ENCODE peak calls at places on chromosomes 16 and 17, in four cellular contexts. K, E, T and R are unnamed samples.

GRCh38 chr16:84277244-84277823 is 17.3 kb upstream of the WFDC1 start:
- DNase-seq in K (peak; percentile 67), E (peak; percentile 78), T (peak; percentile 77), R (peak; percentile 67)

GRCh38 chr17:49235896-49236295 is 5.3 kb upstream of the PHOSPHO1 start:
- DNase-seq in K (no peak), E (no peak), T (no peak), R (no peak)

GRCh38 chr17:17809527-17810373 is 27.0 kb downstream of the SREBF1 start:
- DNase-seq in K (no peak), E (peak; percentile 36), T (no peak), R (no peak)

GRCh38 chr16:85163278-85164112 is 51.2 kb upstream of the CIBAR2 start:
- DNase-seq in K (no peak), E (no peak), T (no peak), R (no peak)

GRCh38 chr17:7208027-7208571 is 11.5 kb downstream of the DLG4 start:
- DNase-seq in K (no peak), E (no peak), T (no peak), R (no peak)

GRCh38 chr17:35256629-35257028 is 13.8 kb downstream of the SLFN5 start:
- DNase-seq in K (no peak), E (no peak), T (no peak), R (no peak)

GRCh38 chr17:40351185-40352043 is 13.1 kb downstream of the GJD3 start:
- DNase-seq in K (no peak), E (no peak), T (no peak), R (no peak)

GRCh38 chr16:84730406-84731106 is 30.8 kb downstream of the USP10 start:
- DNase-seq in K (peak; percentile 59), E (peak; percentile 68), T (peak; percentile 63), R (no peak)

GRCh38 chr16:66894948-66895696 is 14.8 kb downstream of the PDP2 start:
- DNase-seq in K (peak; percentile 63), E (peak; percentile 77), T (peak; percentile 73), R (peak; percentile 14)

GRCh38 chr17:78479369-78479768 is 97.8 kb downstream of the DNAH17 start:
- DNase-seq in K (no peak), E (no peak), T (no peak), R (no peak)

GRCh38 chr17:2948721-2949468 is 114.5 kb downstream of the OR1D5 start:
- DNase-seq in K (no peak), E (no peak), T (no peak), R (no peak)

GRCh38 chr16:70759666-70760065 is 41.3 kb downstream of the VAC14 start:
- DNase-seq in K (no peak), E (no peak), T (no peak), R (no peak)

GRCh38 chr16:87966685-87967185 is 15.5 kb downstream of the BANP start:
- DNase-seq in K (no peak), E (no peak), T (peak; percentile 68), R (no peak)

GRCh38 chr17:32828822-32829221 is 48.1 kb downstream of the MYO1D start:
- DNase-seq in K (no peak), E (no peak), T (no peak), R (no peak)

GRCh38 chr17:73191443-73192218 is 1.2 kb upstream of the COG1 start:
- DNase-seq in K (peak; percentile 88), E (peak; percentile 83), T (peak; percentile 72), R (peak; percentile 36)

GRCh38 chr16:87895641-87896141 is 26.4 kb upstream of the SLC7A5 start:
- DNase-seq in K (peak; percentile 19), E (no peak), T (peak; percentile 37), R (no peak)

GRCh38 chr16:81530814-81531213 is 86.2 kb downstream of the CMIP start:
- DNase-seq in K (no peak), E (no peak), T (no peak), R (no peak)

GRCh38 chr17:1002412-1002753 is 5.5 kb downstream of the TIMM22 start:
- DNase-seq in K (no peak), E (no peak), T (no peak), R (no peak)

GRCh38 chr17:1179635-1180433 is at the start of gene ABR:
- DNase-seq in K (peak; percentile 62), E (no peak), T (peak; percentile 51), R (peak; percentile 29)

GRCh38 chr17:27494192-27495091 is 38.2 kb downstream of the KSR1 start:
- DNase-seq in K (no peak), E (peak; percentile 78), T (peak; percentile 87), R (no peak)

GRCh38 chr17:29243792-29244191 is 2.9 kb upstream of the CRYBA1 start:
- DNase-seq in K (peak; percentile 65), E (no peak), T (no peak), R (no peak)

GRCh38 chr16:83021049-83021448 is 394.3 kb downstream of the CDH13 start:
- DNase-seq in K (no peak), E (no peak), T (no peak), R (no peak)

GRCh38 chr17:47810200-47810821 is 11.3 kb downstream of the OSBPL7 start:
- DNase-seq in K (no peak), E (no peak), T (peak; percentile 82), R (no peak)

GRCh38 chr16:19601083-19601976 is 45.8 kb downstream of the VPS35L start:
- DNase-seq in K (peak; percentile 24), E (peak; percentile 65), T (no peak), R (no peak)

GRCh38 chr16:11139624-11140375 is 116.2 kb downstream of the SOCS1 start:
- DNase-seq in K (no peak), E (no peak), T (no peak), R (no peak)

GRCh38 chr17:29196784-29197515 is 16.8 kb upstream of the MYO18A start:
- DNase-seq in K (no peak), E (no peak), T (no peak), R (no peak)

GRCh38 chr17:34673995-34674900 is 94.9 kb downstream of the TMEM132E start:
- DNase-seq in K (no peak), E (no peak), T (no peak), R (no peak)

DNA sequence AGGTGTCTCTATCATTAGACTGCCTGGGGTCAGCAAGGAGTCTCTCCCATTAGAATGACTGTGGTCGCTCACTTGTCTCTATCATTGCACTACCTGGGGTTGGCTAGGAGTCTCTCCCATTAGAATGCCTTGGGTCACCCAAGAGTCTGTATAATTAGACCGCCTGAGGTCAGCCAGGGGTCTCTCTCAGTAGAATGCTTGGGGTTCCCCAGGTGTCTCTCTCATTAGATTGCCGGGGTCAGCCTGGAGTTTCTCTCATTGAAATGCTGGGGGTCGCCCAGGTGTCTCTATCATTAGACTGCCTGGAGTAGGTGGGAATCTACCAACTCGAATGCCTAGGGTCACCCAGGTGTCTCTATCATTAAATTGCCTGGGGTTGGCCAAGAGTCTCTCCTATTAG is 2231.6 kb downstream of the TP53TG3F start:
- DNase-seq in K (no peak), E (no peak), T (no peak), R (no peak)
- H3K9me3 ChIP-seq in K (peaks cover 10% of the 10 kb centered on the region), E (no peaks in the 10 kb centered on the region), T (peaks cover 100% of the 10 kb centered on the region), R (peaks cover 3% of the 10 kb centered on the region)

GRCh38 chr17:56933868-56934267 is 20.0 kb upstream of the TRIM25 start:
- DNase-seq in K (no peak), E (no peak), T (no peak), R (no peak)
- H3K9me3 ChIP-seq in K (peaks cover 24% of the 10 kb centered on the region), E (no peaks in the 10 kb centered on the region), T (no peaks in the 10 kb centered on the region), R (peaks cover 4% of the 10 kb centered on the region)

GRCh38 chr16:72644911-72645310 is 403.0 kb downstream of the ZFHX3 start:
- DNase-seq in K (no peak), E (no peak), T (no peak), R (no peak)

GRCh38 chr16:72649254-72649944 is 398.5 kb downstream of the ZFHX3 start:
- DNase-seq in K (no peak), E (no peak), T (no peak), R (no peak)

GRCh38 chr16:72645526-72645925 is 402.4 kb downstream of the ZFHX3 start:
- DNase-seq in K (no peak), E (no peak), T (no peak), R (no peak)

DNA sequence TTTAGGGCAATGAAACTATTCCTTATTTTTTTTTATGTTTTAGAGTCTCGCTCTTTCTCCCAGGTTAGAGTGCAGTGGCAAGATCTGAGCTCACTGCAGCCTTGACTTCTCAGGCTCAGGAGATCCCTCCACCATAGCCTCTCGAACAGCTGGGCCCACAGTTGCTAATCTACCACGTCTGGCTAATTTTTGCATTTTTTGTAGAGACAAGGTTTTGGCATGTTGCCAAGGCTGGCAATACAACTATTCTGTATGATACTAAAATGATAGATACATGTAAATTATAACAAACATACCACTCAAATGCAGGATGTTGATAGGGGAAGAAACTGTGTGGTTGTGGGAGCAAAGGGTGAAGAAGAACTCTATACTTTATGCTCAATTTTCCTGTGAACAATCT is 401.3 kb downstream of the ZFHX3 start:
- DNase-seq in K (peak; percentile 31), E (no peak), T (no peak), R (no peak)
- H3K9me3 ChIP-seq in K (peaks cover 13% of the 10 kb centered on the region), E (no peaks in the 10 kb centered on the region), T (peaks cover 3% of the 10 kb centered on the region), R (no peaks in the 10 kb centered on the region)

GRCh38 chr16:27389272-27389961 is 12.6 kb upstream of the IL21R start:
- DNase-seq in K (no peak), E (no peak), T (no peak), R (no peak)
- H3K9me3 ChIP-seq in K (peaks cover 43% of the 10 kb centered on the region), E (no peaks in the 10 kb centered on the region), T (peaks cover 26% of the 10 kb centered on the region), R (no peaks in the 10 kb centered on the region)

DNA sequence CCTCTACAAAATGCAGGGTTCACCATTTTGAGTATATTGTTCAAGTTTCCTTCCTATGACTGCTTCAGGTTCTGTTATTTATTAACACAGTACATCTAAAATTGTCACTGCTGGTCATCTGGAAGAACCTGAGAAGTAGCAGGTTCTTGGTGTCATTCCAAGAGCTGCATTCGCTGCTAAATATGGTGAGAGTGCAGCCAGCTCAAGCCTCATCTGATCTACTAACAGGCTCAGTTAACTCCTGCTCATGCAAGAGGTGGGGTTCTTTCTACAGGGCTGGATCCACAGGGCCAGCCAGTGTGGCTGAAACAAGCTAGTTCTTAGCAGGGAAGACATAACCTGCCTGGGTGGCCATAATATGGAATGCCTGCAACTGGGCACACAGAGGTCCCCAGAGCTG is 1946.1 kb downstream of the TP53TG3F start:
- DNase-seq in K (no peak), E (no peak), T (no peak), R (no peak)
- H3K9me3 ChIP-seq in K (no peaks in the 10 kb centered on the region), E (no peaks in the 10 kb centered on the region), T (peaks cover 6% of the 10 kb centered on the region), R (no peaks in the 10 kb centered on the region)

GRCh38 chr16:78562650-78563049 is 463.2 kb downstream of the WWOX start:
- DNase-seq in K (no peak), E (no peak), T (no peak), R (no peak)
- H3K9me3 ChIP-seq in K (no peaks in the 10 kb centered on the region), E (no peaks in the 10 kb centered on the region), T (no peaks in the 10 kb centered on the region), R (no peaks in the 10 kb centered on the region)

GRCh38 chr16:68574479-68574878 is 35.4 kb downstream of the ZFP90 start:
- DNase-seq in K (no peak), E (no peak), T (no peak), R (no peak)
- H3K9me3 ChIP-seq in K (peaks cover 14% of the 10 kb centered on the region), E (peaks cover 81% of the 10 kb centered on the region), T (peaks cover 97% of the 10 kb centered on the region), R (peaks cover 35% of the 10 kb centered on the region)

GRCh38 chr17:22203208-22203715 is 510.9 kb downstream of the KCNJ18 start:
- DNase-seq in K (no peak), E (no peak), T (no peak), R (no peak)
- H3K9me3 ChIP-seq in K (no peaks in the 10 kb centered on the region), E (no peaks in the 10 kb centered on the region), T (peaks cover 48% of the 10 kb centered on the region), R (no peaks in the 10 kb centered on the region)